ENCODE peak calls at places on chromosomes 12 and 14, in ten cellular contexts. One of them, this sample, is unnamed.

GRCh38 chr14:90600619-90601018 is 203.8 kb downstream of the CALM1 start:
- DNase-seq in lower lobe of right lung: no peak
- DNase-seq in heart left ventricle: no peak
- DNase-seq in tibial nerve: no peak
- DNase-seq in A549: no peak
- DNase-seq in left ventricle myocardium inferior: no peak
- DNase-seq in stomach: no peak
- DNase-seq in H9: no peak
- DNase-seq in CD8-positive, alpha-beta T cell: no peak
- DNase-seq in IMR-90: no peak
- DNase-seq in this sample: no peak

GRCh38 chr12:55470088-55470830 is at the start of gene OR6C70:
- DNase-seq in lower lobe of right lung: no peak
- DNase-seq in left ventricle myocardium inferior: no peak
- DNase-seq in H9: peak; percentile 29
- DNase-seq in CD8-positive, alpha-beta T cell: no peak
- DNase-seq in heart left ventricle: no peak
- DNase-seq in tibial nerve: no peak
- DNase-seq in A549: no peak
- DNase-seq in IMR-90: no peak
- DNase-seq in stomach: no peak
- DNase-seq in this sample: no peak

GRCh38 chr14:75181426-75182062 is 5.1 kb upstream of the TMED10 start:
- DNase-seq in stomach: no peak
- DNase-seq in H9: no peak
- DNase-seq in A549: no peak
- DNase-seq in heart left ventricle: no peak
- DNase-seq in IMR-90: no peak
- DNase-seq in left ventricle myocardium inferior: no peak
- DNase-seq in CD8-positive, alpha-beta T cell: no peak
- DNase-seq in lower lobe of right lung: no peak
- DNase-seq in tibial nerve: no peak
- DNase-seq in this sample: no peak

GRCh38 chr12:108565976-108566375 is 3.6 kb downstream of the ISCU start:
- DNase-seq in heart left ventricle: peak; percentile 86
- DNase-seq in CD8-positive, alpha-beta T cell: no peak
- DNase-seq in left ventricle myocardium inferior: peak; percentile 81
- DNase-seq in lower lobe of right lung: peak; percentile 80
- DNase-seq in H9: no peak
- DNase-seq in stomach: peak; percentile 86
- DNase-seq in A549: peak; percentile 48
- DNase-seq in IMR-90: peak; percentile 73
- DNase-seq in tibial nerve: no peak
- DNase-seq in this sample: no peak

GRCh38 chr12:39372929-39373328 is 70.0 kb downstream of the KIF21A start:
- DNase-seq in H9: no peak
- DNase-seq in heart left ventricle: no peak
- DNase-seq in IMR-90: no peak
- DNase-seq in tibial nerve: no peak
- DNase-seq in stomach: no peak
- DNase-seq in lower lobe of right lung: no peak
- DNase-seq in left ventricle myocardium inferior: no peak
- DNase-seq in A549: no peak
- DNase-seq in CD8-positive, alpha-beta T cell: no peak
- DNase-seq in this sample: no peak

GRCh38 chr12:132094269-132094891 is 49.7 kb downstream of the DDX51 start:
- DNase-seq in H9: no peak
- DNase-seq in A549: no peak
- DNase-seq in IMR-90: no peak
- DNase-seq in lower lobe of right lung: no peak
- DNase-seq in stomach: no peak
- DNase-seq in tibial nerve: no peak
- DNase-seq in heart left ventricle: no peak
- DNase-seq in left ventricle myocardium inferior: no peak
- DNase-seq in CD8-positive, alpha-beta T cell: no peak
- DNase-seq in this sample: no peak

GRCh38 chr12:51082561-51083139 is 746 bp downstream of the CSRNP2 start:
- DNase-seq in left ventricle myocardium inferior: no peak
- DNase-seq in tibial nerve: no peak
- DNase-seq in A549: peak; percentile 52
- DNase-seq in IMR-90: peak; percentile 39
- DNase-seq in stomach: no peak
- DNase-seq in heart left ventricle: no peak
- DNase-seq in CD8-positive, alpha-beta T cell: no peak
- DNase-seq in lower lobe of right lung: no peak
- DNase-seq in H9: peak; percentile 64
- DNase-seq in this sample: no peak

GRCh38 chr12:48486261-48486660 is 4.0 kb downstream of the C12orf54 start:
- DNase-seq in stomach: no peak
- DNase-seq in lower lobe of right lung: no peak
- DNase-seq in A549: no peak
- DNase-seq in CD8-positive, alpha-beta T cell: no peak
- DNase-seq in left ventricle myocardium inferior: no peak
- DNase-seq in heart left ventricle: no peak
- DNase-seq in IMR-90: no peak
- DNase-seq in H9: no peak
- DNase-seq in tibial nerve: no peak
- DNase-seq in this sample: no peak

GRCh38 chr12:111170559-111170958 is 198.3 kb downstream of the PHETA1 start:
- DNase-seq in left ventricle myocardium inferior: no peak
- DNase-seq in H9: no peak
- DNase-seq in lower lobe of right lung: no peak
- DNase-seq in A549: no peak
- DNase-seq in stomach: no peak
- DNase-seq in CD8-positive, alpha-beta T cell: no peak
- DNase-seq in heart left ventricle: no peak
- DNase-seq in IMR-90: no peak
- DNase-seq in tibial nerve: no peak
- DNase-seq in this sample: no peak

GRCh38 chr14:104113631-104114420 is 24.6 kb upstream of the KIF26A start:
- DNase-seq in CD8-positive, alpha-beta T cell: no peak
- DNase-seq in tibial nerve: no peak
- DNase-seq in H9: no peak
- DNase-seq in heart left ventricle: peak; percentile 9
- DNase-seq in A549: no peak
- DNase-seq in IMR-90: no peak
- DNase-seq in stomach: peak; percentile 26
- DNase-seq in lower lobe of right lung: no peak
- DNase-seq in left ventricle myocardium inferior: peak; percentile 8
- DNase-seq in this sample: no peak

GRCh38 chr12:67471810-67472209 is 176.7 kb upstream of the DYRK2 start:
- DNase-seq in IMR-90: no peak
- DNase-seq in left ventricle myocardium inferior: peak; percentile 28
- DNase-seq in heart left ventricle: peak; percentile 59
- DNase-seq in lower lobe of right lung: no peak
- DNase-seq in A549: no peak
- DNase-seq in CD8-positive, alpha-beta T cell: no peak
- DNase-seq in stomach: no peak
- DNase-seq in tibial nerve: no peak
- DNase-seq in H9: no peak
- DNase-seq in this sample: no peak

GRCh38 chr12:62659457-62660295 is 193.1 kb downstream of the MON2 start:
- DNase-seq in heart left ventricle: no peak
- DNase-seq in lower lobe of right lung: no peak
- DNase-seq in tibial nerve: no peak
- DNase-seq in IMR-90: no peak
- DNase-seq in CD8-positive, alpha-beta T cell: no peak
- DNase-seq in stomach: no peak
- DNase-seq in A549: no peak
- DNase-seq in left ventricle myocardium inferior: no peak
- DNase-seq in H9: peak; percentile 80
- DNase-seq in this sample: no peak

DNA sequence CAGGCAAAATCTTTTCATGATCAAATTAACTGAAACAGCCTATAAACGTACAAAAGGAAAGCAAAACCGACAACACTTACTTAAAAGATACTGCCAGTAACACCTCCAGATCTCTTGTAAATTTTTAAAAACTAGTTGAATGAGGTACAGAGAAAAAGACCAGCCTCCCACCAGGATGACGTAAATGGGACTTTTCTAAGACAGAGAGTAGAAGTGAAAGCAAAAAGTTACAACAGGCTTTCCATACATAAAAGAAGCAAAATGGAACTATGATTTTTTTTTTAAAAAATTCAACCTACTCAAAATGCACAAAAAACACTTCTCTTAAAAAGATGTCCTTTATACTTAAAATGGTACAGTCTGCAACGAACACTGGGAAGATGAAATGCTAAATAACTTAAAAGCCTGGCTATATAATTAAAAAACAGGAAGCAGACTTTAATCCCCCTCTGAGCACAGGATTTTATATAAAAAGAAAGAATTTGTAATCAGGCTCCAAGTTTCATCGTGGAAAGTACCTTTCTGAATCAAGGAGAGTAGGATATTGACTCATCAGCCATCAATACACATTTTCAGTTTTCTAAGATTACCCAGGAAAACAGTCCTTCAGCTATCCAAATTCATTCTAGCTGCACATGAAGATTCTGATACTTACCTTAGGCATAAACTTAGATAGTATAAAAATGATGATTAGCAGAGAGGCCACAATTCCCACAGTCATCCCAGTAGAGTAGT is 14.2 kb upstream of the MYO1A start:
- DNase-seq in tibial nerve: no peak
- DNase-seq in stomach: no peak
- DNase-seq in H9: no peak
- DNase-seq in left ventricle myocardium inferior: no peak
- DNase-seq in CD8-positive, alpha-beta T cell: no peak
- DNase-seq in lower lobe of right lung: no peak
- DNase-seq in IMR-90: peak; percentile 41
- DNase-seq in A549: no peak
- DNase-seq in heart left ventricle: no peak
- DNase-seq in this sample: no peak
- H3K27ac ChIP-seq in tibial nerve: peak overlapping the region; percentile 36
- H3K27ac ChIP-seq in stomach: no peak overlapping the region
- H3K27ac ChIP-seq in H9: no peak overlapping the region
- H3K27ac ChIP-seq in left ventricle myocardium inferior: no peak overlapping the region
- H3K27ac ChIP-seq in CD8-positive, alpha-beta T cell: peak overlapping the region; percentile 61
- H3K27ac ChIP-seq in lower lobe of right lung: no peak overlapping the region
- H3K27ac ChIP-seq in IMR-90: no peak overlapping the region
- H3K27ac ChIP-seq in A549: no peak overlapping the region
- H3K27ac ChIP-seq in heart left ventricle: peak overlapping the region; percentile 88
- H3K27ac ChIP-seq in this sample: no peak overlapping the region

GRCh38 chr12:50047693-50048250 is 9.6 kb upstream of the ASIC1 start:
- DNase-seq in A549: no peak
- DNase-seq in heart left ventricle: no peak
- DNase-seq in IMR-90: no peak
- DNase-seq in H9: no peak
- DNase-seq in CD8-positive, alpha-beta T cell: no peak
- DNase-seq in left ventricle myocardium inferior: no peak
- DNase-seq in lower lobe of right lung: no peak
- DNase-seq in stomach: no peak
- DNase-seq in tibial nerve: no peak
- DNase-seq in this sample: no peak

GRCh38 chr12:50050410-50051280 is 6.8 kb upstream of the ASIC1 start:
- DNase-seq in CD8-positive, alpha-beta T cell: no peak
- DNase-seq in tibial nerve: peak; percentile 43
- DNase-seq in heart left ventricle: peak; percentile 76
- DNase-seq in lower lobe of right lung: peak; percentile 75
- DNase-seq in A549: no peak
- DNase-seq in stomach: peak; percentile 69
- DNase-seq in H9: peak; percentile 69
- DNase-seq in IMR-90: peak; percentile 47
- DNase-seq in left ventricle myocardium inferior: peak; percentile 71
- DNase-seq in this sample: no peak

GRCh38 chr12:50049254-50050118 is 7.9 kb upstream of the ASIC1 start:
- DNase-seq in left ventricle myocardium inferior: no peak
- DNase-seq in IMR-90: no peak
- DNase-seq in heart left ventricle: no peak
- DNase-seq in A549: no peak
- DNase-seq in tibial nerve: no peak
- DNase-seq in CD8-positive, alpha-beta T cell: no peak
- DNase-seq in lower lobe of right lung: no peak
- DNase-seq in stomach: no peak
- DNase-seq in H9: no peak
- DNase-seq in this sample: no peak

GRCh38 chr12:50052544-50052943 is 4.9 kb upstream of the ASIC1 start:
- DNase-seq in lower lobe of right lung: no peak
- DNase-seq in stomach: no peak
- DNase-seq in H9: no peak
- DNase-seq in A549: no peak
- DNase-seq in IMR-90: no peak
- DNase-seq in left ventricle myocardium inferior: no peak
- DNase-seq in heart left ventricle: no peak
- DNase-seq in CD8-positive, alpha-beta T cell: no peak
- DNase-seq in tibial nerve: no peak
- DNase-seq in this sample: no peak

GRCh38 chr12:50050119-50050385 is 7.3 kb upstream of the ASIC1 start:
- DNase-seq in left ventricle myocardium inferior: no peak
- DNase-seq in H9: no peak
- DNase-seq in IMR-90: no peak
- DNase-seq in heart left ventricle: no peak
- DNase-seq in stomach: no peak
- DNase-seq in CD8-positive, alpha-beta T cell: no peak
- DNase-seq in lower lobe of right lung: peak; percentile 14
- DNase-seq in tibial nerve: no peak
- DNase-seq in A549: no peak
- DNase-seq in this sample: no peak
- H3K27ac ChIP-seq in left ventricle myocardium inferior: peak overlapping the region; percentile 45
- H3K27ac ChIP-seq in H9: no peak overlapping the region
- H3K27ac ChIP-seq in IMR-90: no peak overlapping the region
- H3K27ac ChIP-seq in heart left ventricle: no peak overlapping the region
- H3K27ac ChIP-seq in stomach: peak overlapping the region; percentile 26
- H3K27ac ChIP-seq in CD8-positive, alpha-beta T cell: no peak overlapping the region
- H3K27ac ChIP-seq in lower lobe of right lung: no peak overlapping the region
- H3K27ac ChIP-seq in tibial nerve: no peak overlapping the region
- H3K27ac ChIP-seq in A549: no peak overlapping the region
- H3K27ac ChIP-seq in this sample: no peak overlapping the region

DNA sequence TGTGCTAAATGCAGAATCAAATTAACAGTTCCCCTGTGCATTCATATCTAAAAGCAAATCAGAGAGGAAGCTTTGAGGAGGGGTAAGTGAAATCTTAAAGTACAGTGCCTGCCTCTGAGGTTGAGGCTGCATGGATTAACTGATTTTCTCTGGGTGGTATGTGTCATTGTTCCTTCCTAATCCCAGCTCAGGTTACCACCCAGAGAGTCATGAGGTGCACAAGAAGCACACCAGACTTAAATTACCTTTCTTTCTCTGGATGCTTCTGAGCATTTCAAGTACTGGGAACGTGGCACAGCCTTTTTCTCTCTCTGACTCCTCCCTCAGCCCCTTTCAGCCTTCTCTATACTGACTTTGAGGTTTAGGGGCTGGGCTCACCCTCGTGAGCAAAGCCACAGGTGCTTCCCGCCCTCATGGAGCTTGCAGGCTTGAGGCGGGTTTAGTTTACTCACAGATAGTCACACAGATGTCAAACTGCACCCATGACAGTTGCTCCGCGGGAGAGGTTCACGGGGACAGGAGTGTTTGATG is 237.6 kb upstream of the CRY1 start:
- DNase-seq in A549: no peak
- DNase-seq in stomach: no peak
- DNase-seq in tibial nerve: no peak
- DNase-seq in left ventricle myocardium inferior: no peak
- DNase-seq in CD8-positive, alpha-beta T cell: no peak
- DNase-seq in lower lobe of right lung: no peak
- DNase-seq in H9: no peak
- DNase-seq in IMR-90: no peak
- DNase-seq in heart left ventricle: no peak
- DNase-seq in this sample: no peak
- H3K27ac ChIP-seq in A549: peak overlapping the region; percentile 82
- H3K27ac ChIP-seq in stomach: no peak overlapping the region
- H3K27ac ChIP-seq in tibial nerve: no peak overlapping the region
- H3K27ac ChIP-seq in left ventricle myocardium inferior: no peak overlapping the region
- H3K27ac ChIP-seq in CD8-positive, alpha-beta T cell: no peak overlapping the region
- H3K27ac ChIP-seq in lower lobe of right lung: no peak overlapping the region
- H3K27ac ChIP-seq in H9: no peak overlapping the region
- H3K27ac ChIP-seq in IMR-90: no peak overlapping the region
- H3K27ac ChIP-seq in heart left ventricle: no peak overlapping the region
- H3K27ac ChIP-seq in this sample: no peak overlapping the region

GRCh38 chr12:57897296-57897974 is 43.9 kb upstream of the ATP23 start:
- DNase-seq in lower lobe of right lung: no peak
- DNase-seq in heart left ventricle: no peak
- DNase-seq in A549: no peak
- DNase-seq in left ventricle myocardium inferior: no peak
- DNase-seq in H9: no peak
- DNase-seq in CD8-positive, alpha-beta T cell: no peak
- DNase-seq in IMR-90: no peak
- DNase-seq in tibial nerve: no peak
- DNase-seq in stomach: no peak
- DNase-seq in this sample: no peak
- H3K27ac ChIP-seq in lower lobe of right lung: peak overlapping the region; percentile 98
- H3K27ac ChIP-seq in heart left ventricle: peak overlapping the region; percentile 99
- H3K27ac ChIP-seq in A549: peak overlapping the region; percentile 95
- H3K27ac ChIP-seq in left ventricle myocardium inferior: peak overlapping the region; percentile 98
- H3K27ac ChIP-seq in H9: no peak overlapping the region
- H3K27ac ChIP-seq in CD8-positive, alpha-beta T cell: no peak overlapping the region
- H3K27ac ChIP-seq in IMR-90: peak overlapping the region; percentile 96
- H3K27ac ChIP-seq in tibial nerve: peak overlapping the region; percentile 93
- H3K27ac ChIP-seq in stomach: peak overlapping the region; percentile 97
- H3K27ac ChIP-seq in this sample: peak overlapping the region; percentile 99